ENCODE peak calls at places on chromosomes 7 and 10, in ten cellular contexts. L is PC-3, Z is colonic mucosa, K is tibial nerve, H is transverse colon, N is keratinocyte, T is cardiac muscle cell, R is heart left ventricle, J is spleen, V is neural progenitor cell. Y is an unnamed sample.

GRCh38 chr10:43190775-43191174 is 52.5 kb downstream of the CSGALNACT2 start:
- DNase-seq in L (no peak), Z (no peak), K (no peak), H (no peak), N (no peak), T (peak; percentile 24), R (no peak), J (no peak), V (no peak), Y (no peak)

GRCh38 chr7:119271147-119271779 is 1001.7 kb upstream of the KCND2 start:
- DNase-seq in L (no peak), Z (no peak), K (no peak), H (no peak), N (no peak), T (no peak), R (peak; percentile 18), J (peak; percentile 36), V (no peak), Y (no peak)

GRCh38 chr7:28483112-28483511 is 70.8 kb downstream of the CREB5 start:
- DNase-seq in L (peak; percentile 10), Z (no peak), K (no peak), H (no peak), N (no peak), T (no peak), R (no peak), J (no peak), V (no peak), Y (no peak)

GRCh38 chr7:5457245-5457735 is 33.7 kb upstream of the TNRC18 start:
- DNase-seq in L (no peak), Z (no peak), K (no peak), H (no peak), N (no peak), T (no peak), R (no peak), J (no peak), V (no peak), Y (no peak)

GRCh38 chr10:14016011-14016536 is 314.6 kb downstream of the FRMD4A start:
- DNase-seq in L (no peak), Z (peak; percentile 41), K (peak; percentile 28), H (peak; percentile 40), N (no peak), T (peak; percentile 74), R (no peak), J (no peak), V (no peak), Y (no peak)

GRCh38 chr7:12322287-12322902 is 81.3 kb downstream of the VWDE start:
- DNase-seq in L (peak; percentile 56), Z (no peak), K (no peak), H (no peak), N (no peak), T (peak; percentile 46), R (no peak), J (no peak), V (no peak), Y (no peak)

GRCh38 chr10:69639291-69640195 is 9.5 kb downstream of the FAM241B start:
- DNase-seq in L (peak; percentile 87), Z (peak; percentile 65), K (peak; percentile 37), H (peak; percentile 65), N (peak; percentile 49), T (peak; percentile 72), R (no peak), J (peak; percentile 79), V (peak; percentile 79), Y (peak; percentile 83)

GRCh38 chr10:45001382-45002148 is 842 bp downstream of the ZNF22 start:
- DNase-seq in L (peak; percentile 84), Z (peak; percentile 72), K (no peak), H (peak; percentile 66), N (no peak), T (peak; percentile 83), R (peak; percentile 77), J (peak; percentile 89), V (peak; percentile 63), Y (peak; percentile 80)

GRCh38 chr10:92569071-92569470 is 4.8 kb downstream of the IDE start:
- DNase-seq in L (no peak), Z (no peak), K (no peak), H (no peak), N (no peak), T (no peak), R (no peak), J (no peak), V (no peak), Y (no peak)

GRCh38 chr10:84076047-84076388 is 63.3 kb upstream of the GHITM start:
- DNase-seq in L (no peak), Z (no peak), K (no peak), H (no peak), N (no peak), T (peak; percentile 91), R (no peak), J (no peak), V (no peak), Y (no peak)

GRCh38 chr10:22259280-22259679 is 41.5 kb upstream of the EBLN1 start:
- DNase-seq in L (peak; percentile 11), Z (no peak), K (no peak), H (no peak), N (no peak), T (peak; percentile 60), R (no peak), J (no peak), V (peak; percentile 33), Y (no peak)

GRCh38 chr10:22263106-22263505 is 45.3 kb upstream of the EBLN1 start:
- DNase-seq in L (no peak), Z (no peak), K (no peak), H (no peak), N (no peak), T (no peak), R (no peak), J (no peak), V (no peak), Y (no peak)

GRCh38 chr10:22253578-22253882 is 35.7 kb upstream of the EBLN1 start:
- DNase-seq in L (no peak), Z (peak; percentile 35), K (peak; percentile 35), H (peak; percentile 35), N (no peak), T (peak; percentile 24), R (peak; percentile 81), J (peak; percentile 89), V (peak; percentile 72), Y (no peak)

GRCh38 chr10:22252801-22253577 is 35.2 kb upstream of the EBLN1 start:
- DNase-seq in L (no peak), Z (peak; percentile 28), K (no peak), H (peak; percentile 26), N (no peak), T (peak; percentile 49), R (peak; percentile 80), J (peak; percentile 86), V (peak; percentile 58), Y (no peak)

DNA sequence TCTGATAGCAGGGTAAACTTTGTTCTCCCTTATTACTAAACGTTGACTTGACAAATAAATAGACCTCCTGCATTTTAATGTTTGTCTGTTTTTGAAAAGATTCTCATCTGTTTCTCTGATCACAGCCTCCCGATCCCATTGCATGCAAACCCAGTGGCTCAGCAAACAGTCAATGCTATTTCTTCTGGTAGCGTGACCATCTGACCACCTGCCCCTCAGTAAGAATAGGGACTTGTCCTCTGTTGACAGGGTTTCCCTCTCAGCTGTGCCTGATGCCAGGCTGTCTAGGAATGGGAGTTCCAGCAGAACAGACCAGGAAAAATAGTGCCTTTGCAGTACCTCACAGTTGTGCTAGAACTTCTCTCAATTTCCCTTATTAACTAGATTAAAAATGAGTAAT is 40.7 kb upstream of the EBLN1 start:
- DNase-seq in L (no peak), Z (no peak), K (no peak), H (no peak), N (no peak), T (no peak), R (no peak), J (no peak), V (no peak), Y (no peak)
- H3K4me3 ChIP-seq in L (no peak overlapping the region), Z (no peak overlapping the region), K (no peak overlapping the region), H (no peak overlapping the region), N (no peak overlapping the region), T (no peak overlapping the region), R (no peak overlapping the region), J (no peak overlapping the region), V (no peak overlapping the region), Y (no peak overlapping the region)

DNA sequence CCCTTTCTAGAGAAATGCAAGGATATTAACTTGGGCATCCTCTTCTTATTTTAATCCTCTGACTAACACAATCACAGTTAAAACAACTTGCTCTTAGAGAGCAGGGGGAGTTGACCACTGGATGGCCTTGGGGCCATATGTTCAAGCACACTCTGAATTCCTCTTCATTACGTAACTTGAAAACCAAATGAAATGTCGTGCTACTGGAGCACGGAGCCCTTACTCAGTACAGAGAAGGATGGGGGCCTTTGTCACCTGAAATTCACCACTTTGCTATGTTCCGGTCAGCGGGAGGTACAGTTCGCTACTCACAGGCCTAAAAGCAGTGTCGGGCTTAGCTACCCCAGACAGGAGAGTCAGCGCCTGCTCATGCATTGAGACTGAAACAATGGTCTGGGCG is 39.6 kb downstream of the GLI3 start:
- DNase-seq in L (no peak), Z (no peak), K (no peak), H (no peak), N (no peak), T (peak; percentile 47), R (no peak), J (no peak), V (peak; percentile 75), Y (no peak)
- H3K4me1 ChIP-seq in L (no peaks in the 10 kb centered on the region), Z (no peaks in the 10 kb centered on the region), K (peaks cover 18% of the 10 kb centered on the region), H (no peaks in the 10 kb centered on the region), N (peaks cover 37% of the 10 kb centered on the region), T (peaks cover 16% of the 10 kb centered on the region), R (peaks cover 24% of the 10 kb centered on the region), J (peaks cover 14% of the 10 kb centered on the region), V (peaks cover 57% of the 10 kb centered on the region), Y (no peaks in the 10 kb centered on the region)

GRCh38 chr10:100724531-100725027 is 20.8 kb upstream of the PAX2 start:
- DNase-seq in L (no peak), Z (no peak), K (no peak), H (no peak), N (no peak), T (no peak), R (no peak), J (peak; percentile 58), V (no peak), Y (peak; percentile 14)
- H3K27me3 ChIP-seq in L (peaks cover 23% of the 10 kb centered on the region), Z (peaks cover 69% of the 10 kb centered on the region), K (no peaks in the 10 kb centered on the region), H (peaks cover 98% of the 10 kb centered on the region), N (peaks cover 82% of the 10 kb centered on the region), T (peaks cover 98% of the 10 kb centered on the region), R (peaks cover 96% of the 10 kb centered on the region), J (peaks cover 100% of the 10 kb centered on the region), V (peaks cover 100% of the 10 kb centered on the region), Y (no peaks in the 10 kb centered on the region)

GRCh38 chr10:5691786-5692185 is 7.1 kb downstream of the TASOR2 start:
- DNase-seq in L (no peak), Z (peak; percentile 30), K (no peak), H (no peak), N (no peak), T (no peak), R (no peak), J (no peak), V (no peak), Y (no peak)
- H3K4me3 ChIP-seq in L (no peak overlapping the region), Z (no peak overlapping the region), K (no peak overlapping the region), H (no peak overlapping the region), N (peak overlapping the region; percentile 79), T (peak overlapping the region; percentile 42), R (peak overlapping the region; percentile 60), J (no peak overlapping the region), V (peak overlapping the region; percentile 83), Y (peak overlapping the region; percentile 49)